ENCODE peak calls at places on chromosomes 11 and 22, in six cellular contexts. E is HCT116; Z is hepatocyte; F is IMR-90; K is CD8-positive, alpha-beta T cell; V is stomach. X is an unnamed sample. For H3K27me3, the result is how much of the 10 kb centered on the place peaks cover.

GRCh38 chr11:128628686-128629085 is 41.3 kb upstream of the ETS1 start:
- DNase-seq in K (peak), Z (no peak), V (no peak), F (no peak), E (no peak), X (no peak)

GRCh38 chr11:1346669-1347390 is 37.4 kb upstream of the TOLLIP start:
- DNase-seq in F (no peak), K (no peak), V (no peak), Z (no peak), E (no peak), X (no peak)

GRCh38 chr22:48035897-48036296 is 1273.4 kb downstream of the TBC1D22A start:
- DNase-seq in V (no peak), F (no peak), Z (no peak), K (no peak), E (no peak), X (no peak)

GRCh38 chr22:50674606-50675552 is 2.3 kb downstream of the SHANK3 start:
- DNase-seq in Z (peak), E (peak), F (no peak), K (no peak), V (peak), X (no peak)

GRCh38 chr22:39148727-39149535 is 3.5 kb downstream of the CBX7 start:
- DNase-seq in V (peak), Z (peak), F (no peak), K (peak), E (no peak), X (no peak)

GRCh38 chr11:11998091-11998781 is 10.2 kb downstream of the DKK3 start:
- DNase-seq in F (peak), K (no peak), E (no peak), Z (no peak), V (no peak), X (peak)

GRCh38 chr11:64536396-64536935 is 54.6 kb upstream of the SLC22A12 start:
- DNase-seq in Z (no peak), V (no peak), E (no peak), F (peak), K (no peak), X (peak)

GRCh38 chr11:60950024-60950423 is 2.0 kb downstream of the SLC15A3 start:
- DNase-seq in V (no peak), F (no peak), Z (no peak), E (no peak), K (no peak), X (no peak)

GRCh38 chr11:9004310-9004945 is 627 bp upstream of the NRIP3 start:
- DNase-seq in V (no peak), Z (peak), K (no peak), E (no peak), F (no peak), X (no peak)

GRCh38 chr11:62393735-62394134 is 25.1 kb upstream of the SCGB1A1 start:
- DNase-seq in E (no peak), V (no peak), K (no peak), F (no peak), Z (no peak), X (no peak)

GRCh38 chr11:8610532-8611116 is 16.6 kb upstream of the STK33 start:
- DNase-seq in K (peak), Z (peak), E (no peak), F (no peak), V (no peak), X (no peak)

GRCh38 chr11:77087723-77088225 is 14.9 kb upstream of the OMP start:
- DNase-seq in Z (no peak), F (no peak), E (no peak), V (no peak), K (no peak), X (no peak)

GRCh38 chr11:118607401-118608267 is at the start of gene PHLDB1:
- DNase-seq in V (peak), F (peak), E (no peak), Z (peak), K (peak), X (no peak)

GRCh38 chr11:103851166-103851651 is 185.2 kb upstream of the DDI1 start:
- DNase-seq in Z (no peak), E (no peak), K (no peak), F (peak), V (no peak), X (no peak)

GRCh38 chr11:39236916-39237315 is 2222.5 kb downstream of the LRRC4C start:
- DNase-seq in K (no peak), E (no peak), F (no peak), V (no peak), Z (no peak), X (no peak)

GRCh38 chr11:65169164-65169641 is 830 bp upstream of the SPDYC start:
- DNase-seq in Z (no peak), E (no peak), K (no peak), F (peak), V (no peak), X (no peak)

GRCh38 chr11:76736773-76737495 is 46.2 kb upstream of the TSKU start:
- DNase-seq in V (no peak), E (no peak), Z (no peak), K (no peak), F (no peak), X (no peak)

GRCh38 chr11:63909621-63910506 is 7.1 kb downstream of the RCOR2 start:
- DNase-seq in K (no peak), F (no peak), Z (no peak), V (no peak), E (no peak), X (no peak)

GRCh38 chr11:123357990-123358827 is 71.9 kb upstream of the GRAMD1B start:
- DNase-seq in F (peak), E (no peak), Z (peak), V (no peak), K (no peak), X (no peak)

GRCh38 chr11:27452147-27452546 is 20.4 kb downstream of the LGR4 start:
- DNase-seq in K (no peak), V (no peak), F (no peak), Z (no peak), E (no peak), X (no peak)

GRCh38 chr11:31856248-31856647 is 45.1 kb upstream of the PAX6 start:
- DNase-seq in F (no peak), Z (no peak), K (no peak), V (no peak), E (no peak), X (no peak)

GRCh38 chr11:119318240-119319135 is 1.6 kb upstream of the MCAM start:
- DNase-seq in E (no peak), K (no peak), Z (no peak), F (peak), V (no peak), X (no peak)

GRCh38 chr11:20015529-20016427 is 144.5 kb downstream of the DBX1 start:
- DNase-seq in K (no peak), F (no peak), E (no peak), V (no peak), Z (no peak), X (no peak)

GRCh38 chr11:20584093-20584774 is 15.2 kb upstream of the SLC6A5 start:
- DNase-seq in E (no peak), K (no peak), F (no peak), Z (no peak), V (no peak), X (no peak)

GRCh38 chr22:46942816-46943783 is 180.7 kb downstream of the TBC1D22A start:
- DNase-seq in E (no peak), V (no peak), F (no peak), Z (no peak), K (no peak), X (no peak)
- H3K4me3 ChIP-seq in E (no peak), V (no peak), F (no peak), Z (no peak), K (no peak), X (no peak)

GRCh38 chr11:91796999-91797398 is 427.6 kb upstream of the FAT3 start:
- DNase-seq in V (no peak), F (no peak), K (no peak), Z (no peak), E (no peak), X (no peak)
- TF ChIP-seq CTCF in V (no peak), F (no peak), K (no peak), Z (no peak), E (no peak), X (no peak)

GRCh38 chr11:127003260-127003981 is 2.9 kb upstream of the KIRREL3 start:
- DNase-seq in Z (peak), E (no peak), V (no peak), K (no peak), F (peak), X (no peak)
- H3K27me3 ChIP-seq in Z (half or more), E (under half), V (under half), K (under half), F (under half), X (under half)

GRCh38 chr11:74427377-74427776 is 29.1 kb upstream of the PGM2L1 start:
- DNase-seq in K (no peak), E (no peak), Z (no peak), F (peak), V (no peak), X (no peak)
- H3K4me3 ChIP-seq in K (no peak), E (no peak), Z (no peak), F (no peak), V (no peak), X (no peak)

DNA sequence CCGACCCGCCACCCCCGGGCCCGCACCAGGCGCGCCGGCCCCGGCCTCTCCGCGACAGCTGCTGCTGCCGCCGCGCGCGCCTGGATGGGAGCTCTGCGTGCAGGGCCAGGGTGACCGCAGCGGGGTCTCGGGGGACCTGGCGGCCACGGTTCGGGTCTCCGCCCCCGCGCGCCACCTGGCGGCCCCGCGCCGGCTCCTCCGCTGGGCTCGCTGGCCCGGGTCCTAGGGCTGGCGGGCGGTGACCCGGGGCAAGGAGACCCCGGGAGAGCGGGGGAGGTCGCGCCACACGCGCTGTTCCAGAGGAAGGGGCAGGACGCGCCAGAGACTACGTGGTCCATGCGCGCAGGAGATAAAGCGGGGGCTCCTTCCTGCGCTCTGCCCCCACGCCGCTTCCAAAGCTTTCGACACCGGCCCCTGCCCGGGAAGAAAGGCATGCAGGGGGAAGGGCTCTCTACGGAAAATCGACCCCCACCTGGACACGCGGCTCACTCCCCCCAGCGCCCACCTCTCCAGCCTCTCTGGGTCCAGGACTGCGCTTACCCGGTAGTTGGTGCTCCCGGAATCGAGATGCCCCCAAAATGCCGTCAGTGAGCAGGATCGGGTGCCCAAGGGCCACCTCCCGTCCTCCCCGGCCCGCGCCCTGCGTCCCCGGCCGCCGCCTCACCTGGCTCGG is 480 bp downstream of the SHANK2 start:
- DNase-seq in Z (peak), K (no peak), F (no peak), V (peak), E (no peak), X (no peak)
- TF ChIP-seq CTCF in Z (peak), K (no peak), F (peak), V (peak), E (peak), X (peak)

GRCh38 chr22:35128637-35129036 is 62.7 kb downstream of the ISX start:
- DNase-seq in V (no peak), K (no peak), E (no peak), F (no peak), Z (no peak), X (no peak)
- H3K27me3 ChIP-seq in V (under half), K (under half), E (under half), F (under half), Z (under half), X (under half)

GRCh38 chr11:87082590-87082989 is 44.9 kb downstream of the TMEM135 start:
- DNase-seq in F (no peak), E (no peak), V (no peak), K (no peak), Z (no peak), X (no peak)
- H3K4me3 ChIP-seq in F (no peak), E (no peak), V (no peak), K (no peak), Z (no peak), X (no peak)

GRCh38 chr22:46681010-46681409 is 57.0 kb downstream of the CERK start:
- DNase-seq in E (no peak), Z (no peak), K (peak), F (no peak), V (no peak), X (no peak)
- TF ChIP-seq CTCF in E (no peak), Z (no peak), K (peak), F (peak), V (no peak), X (peak)

DNA sequence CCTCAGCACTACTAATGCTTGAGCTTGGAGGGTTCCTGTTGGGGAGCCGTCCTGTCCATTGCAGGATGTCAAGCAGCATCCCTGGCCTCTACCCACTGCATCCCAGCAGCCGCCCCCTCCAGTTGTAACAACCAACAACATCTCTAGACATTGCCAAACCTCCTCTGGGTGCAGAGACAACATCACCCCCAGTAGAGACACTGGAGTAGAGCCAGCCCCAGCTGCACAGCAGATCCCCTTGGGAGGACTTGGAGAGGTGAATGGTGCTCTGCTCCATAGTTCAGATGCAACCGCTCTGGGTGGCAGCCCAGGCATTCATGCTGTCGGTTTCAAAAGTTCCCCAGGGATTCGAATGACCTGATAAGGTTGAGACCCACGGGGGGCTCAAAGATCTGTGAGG is 259.0 kb downstream of the MN1 start:
- DNase-seq in E (no peak), Z (no peak), F (no peak), K (no peak), V (no peak), X (no peak)
- H3K27me3 ChIP-seq in E (under half), Z (under half), F (half or more), K (under half), V (under half), X (under half)

X was measured in BJ.